ENCODE peak calls at places on chromosomes 13 and 19, in five cellular contexts. Z is EL, G is upper lobe of right lung, I is DMS 273 treated with DMSO at 0.1 percent for 48 hours, E is WTC11. Y is an unnamed sample.

GRCh38 chr19:55693336-55693974 is 18.4 kb downstream of the EPN1 start:
- DNase-seq in E (no peak), Z (no peak), I (no peak), G (no peak), Y (no peak)

GRCh38 chr19:49017666-49018351 is 918 bp upstream of the LHB start:
- DNase-seq in G (peak; percentile 80), I (peak; percentile 17), E (peak; percentile 66), Z (peak; percentile 79), Y (peak; percentile 85)

GRCh38 chr13:21355304-21355703 is 103.8 kb downstream of the ZDHHC20 start:
- DNase-seq in I (no peak), E (no peak), G (peak; percentile 6), Z (no peak), Y (no peak)

GRCh38 chr19:55678121-55678671 is 3.2 kb downstream of the EPN1 start:
- DNase-seq in Z (no peak), E (no peak), G (no peak), I (no peak), Y (no peak)

GRCh38 chr13:67023088-67023893 is 206.8 kb downstream of the PCDH9 start:
- DNase-seq in Z (peak; percentile 31), E (no peak), G (no peak), I (peak; percentile 3), Y (peak; percentile 57)

GRCh38 chr19:17721821-17722220 is 2.5 kb downstream of the MAP1S start:
- DNase-seq in G (peak; percentile 88), Z (peak; percentile 56), I (no peak), E (no peak), Y (peak; percentile 74)

GRCh38 chr13:37375071-37375470 is 223.5 kb downstream of the POSTN start:
- DNase-seq in Z (no peak), E (no peak), I (no peak), G (no peak), Y (no peak)

GRCh38 chr19:52086481-52086880 is 9.1 kb downstream of the ZNF841 start:
- DNase-seq in G (no peak), E (no peak), I (no peak), Z (peak; percentile 15), Y (no peak)

GRCh38 chr13:32581177-32581786 is 5.0 kb upstream of the PDS5B start:
- DNase-seq in E (no peak), G (no peak), Z (peak; percentile 30), I (no peak), Y (no peak)

GRCh38 chr19:6100284-6100915 is 9.9 kb downstream of the RFX2 start:
- DNase-seq in E (no peak), Z (no peak), I (no peak), G (peak; percentile 70), Y (no peak)